ENCODE peak calls at places on chromosomes 3 and 15, in eight cellular contexts. A is T-helper 1 cell, G is Calu3, D is Caki2, P is psoas muscle, F is fibroblast of pulmonary artery, H is pons, T is anterior cingulate cortex. J is an unnamed sample.

GRCh38 chr15:98754283-98755022 is 106.1 kb downstream of the IGF1R start:
- DNase-seq in A (no peak), G (no peak), D (peak), P (no peak), F (peak), H (peak), T (no peak), J (no peak)

GRCh38 chr15:88255109-88255495 is 1.4 kb downstream of the NTRK3 start:
- DNase-seq in A (no peak), G (no peak), D (no peak), P (no peak), F (no peak), H (no peak), T (peak), J (no peak)

GRCh38 chr15:85118581-85118980 is 136.9 kb downstream of the PDE8A start:
- DNase-seq in A (no peak), G (no peak), D (no peak), P (no peak), F (no peak), H (no peak), T (no peak), J (no peak)

GRCh38 chr3:132135628-132136333 is 101.0 kb upstream of the CPNE4 start:
- DNase-seq in A (no peak), G (peak), D (peak), P (no peak), F (peak), H (no peak), T (no peak), J (no peak)

GRCh38 chr3:17840651-17841050 is 98.2 kb upstream of the TBC1D5 start:
- DNase-seq in A (no peak), G (no peak), D (no peak), P (no peak), F (no peak), H (no peak), T (no peak), J (no peak)

GRCh38 chr3:153246805-153247204 is 84.8 kb downstream of the RAP2B start:
- DNase-seq in A (no peak), G (no peak), D (no peak), P (no peak), F (peak), H (no peak), T (no peak), J (no peak)

GRCh38 chr3:54374214-54374855 is 252.0 kb downstream of the CACNA2D3 start:
- DNase-seq in A (no peak), G (peak), D (no peak), P (no peak), F (peak), H (no peak), T (no peak), J (no peak)

GRCh38 chr3:10366681-10367101 is 45.8 kb upstream of the SEC13 start:
- DNase-seq in A (no peak), G (no peak), D (peak), P (no peak), F (peak), H (peak), T (no peak), J (no peak)

GRCh38 chr3:9563851-9564250 is 10.2 kb upstream of the LHFPL4 start:
- DNase-seq in A (no peak), G (no peak), D (no peak), P (no peak), F (no peak), H (no peak), T (no peak), J (no peak)

GRCh38 chr3:151228291-151229125 is 25.5 kb upstream of the GPR171 start:
- DNase-seq in A (no peak), G (peak), D (peak), P (no peak), F (peak), H (peak), T (no peak), J (no peak)

GRCh38 chr15:98002874-98003273 is 42.4 kb downstream of the ARRDC4 start:
- DNase-seq in A (no peak), G (peak), D (no peak), P (no peak), F (no peak), H (peak), T (peak), J (no peak)

GRCh38 chr3:31227152-31227581 is 305.6 kb upstream of the STT3B start:
- DNase-seq in A (no peak), G (no peak), D (no peak), P (no peak), F (no peak), H (no peak), T (no peak), J (no peak)

GRCh38 chr3:160869825-160870224 is 113.8 kb downstream of the PPM1L start:
- DNase-seq in A (no peak), G (no peak), D (no peak), P (peak), F (peak), H (no peak), T (no peak), J (no peak)

GRCh38 chr3:138440596-138440995 is 6.2 kb downstream of the ESYT3 start:
- DNase-seq in A (no peak), G (no peak), D (no peak), P (no peak), F (peak), H (no peak), T (no peak), J (no peak)

GRCh38 chr15:80106051-80106450 is 46.6 kb downstream of the ZFAND6 start:
- DNase-seq in A (no peak), G (no peak), D (no peak), P (no peak), F (peak), H (no peak), T (no peak), J (no peak)

GRCh38 chr3:15295506-15295905 is 36.9 kb downstream of the SH3BP5 start:
- DNase-seq in A (no peak), G (no peak), D (no peak), P (no peak), F (peak), H (peak), T (no peak), J (no peak)

GRCh38 chr3:192237992-192238608 is 489.2 kb downstream of the FGF12 start:
- DNase-seq in A (no peak), G (peak), D (no peak), P (no peak), F (no peak), H (no peak), T (no peak), J (no peak)

GRCh38 chr15:29139540-29140459 is 129.8 kb downstream of the NSMCE3 start:
- DNase-seq in A (no peak), G (peak), D (no peak), P (peak), F (peak), H (peak), T (peak), J (no peak)

J was measured in T-helper 22 cell.